ENCODE peak calls at places on chromosomes 11 and 22, in four cellular contexts. J, L, R and B are unnamed samples.
A peak's percentile ranks its signal among the peaks of the same experiment; 100 is the strongest.

GRCh38 chr11:69008774-69009440 is 4.1 kb downstream of the MRGPRF start:
- DNase-seq in R (peak; percentile 98), J (peak; percentile 97), L (peak; percentile 59), B (no peak)

GRCh38 chr22:40856513-40857308 is at the start of the genes ST13 and XPNPEP3:
- DNase-seq in L (peak; percentile 98), R (peak; percentile 88), J (peak; percentile 96), B (peak; percentile 98)

GRCh38 chr11:60905551-60906113 is 753 bp downstream of the PRPF19 start:
- DNase-seq in R (peak; percentile 69), J (no peak), L (no peak), B (no peak)

GRCh38 chr22:23285236-23285635 is 104.9 kb downstream of the BCR start:
- DNase-seq in R (no peak), L (no peak), J (no peak), B (no peak)

GRCh38 chr11:60658409-60658808 is 41.0 kb upstream of the MS4A8 start:
- DNase-seq in J (no peak), R (no peak), L (no peak), B (no peak)

GRCh38 chr11:131099013-131099412 is 182.7 kb upstream of the SNX19 start:
- DNase-seq in L (no peak), J (peak; percentile 20), R (peak; percentile 50), B (no peak)

GRCh38 chr22:27687984-27688545 is 113.5 kb downstream of the MN1 start:
- DNase-seq in R (no peak), L (no peak), J (no peak), B (no peak)

GRCh38 chr22:36423461-36424404 is 36.0 kb upstream of the MYH9 start:
- DNase-seq in R (peak; percentile 62), L (no peak), J (peak; percentile 51), B (no peak)

GRCh38 chr11:22920939-22921565 is 60.8 kb upstream of the CCDC179 start:
- DNase-seq in R (peak; percentile 30), L (no peak), J (peak; percentile 70), B (peak; percentile 42)

GRCh38 chr22:42553475-42554361 is at the start of gene SERHL2:
- DNase-seq in R (peak; percentile 48), J (peak; percentile 60), L (peak; percentile 87), B (peak; percentile 96)

GRCh38 chr11:118898400-118899295 is 15.0 kb downstream of the CXCR5 start:
- DNase-seq in R (no peak), J (no peak), L (no peak), B (no peak)

GRCh38 chr11:69744435-69744834 is 30.7 kb downstream of the FGF4 start:
- DNase-seq in R (peak; percentile 78), J (peak; percentile 70), L (no peak), B (no peak)

GRCh38 chr11:124274000-124274399 is 17.8 kb downstream of the OR8G5 start:
- DNase-seq in L (no peak), J (no peak), R (no peak), B (no peak)

GRCh38 chr11:100769165-100769564 is 82.1 kb downstream of the ARHGAP42 start:
- DNase-seq in J (no peak), L (no peak), R (no peak), B (peak; percentile 44)

GRCh38 chr11:41848349-41848748 is 388.9 kb upstream of the LRRC4C start:
- DNase-seq in L (no peak), R (no peak), J (no peak), B (no peak)

GRCh38 chr11:125777309-125777708 is 1.3 kb downstream of the PATE2 start:
- DNase-seq in L (no peak), J (peak; percentile 4), R (peak; percentile 74), B (no peak)

GRCh38 chr11:62054484-62055121 is 69.2 kb upstream of the INCENP start:
- DNase-seq in J (no peak), R (no peak), L (peak; percentile 40), B (peak; percentile 33)

GRCh38 chr11:69431893-69432738 is 49.3 kb upstream of the LINC01488 start:
- DNase-seq in L (no peak), R (no peak), J (no peak), B (no peak)

GRCh38 chr11:128946646-128947045 is 4.0 kb upstream of the TP53AIP1 start:
- DNase-seq in R (no peak), L (no peak), J (no peak), B (no peak)

GRCh38 chr11:4211991-4212390 is 117.4 kb downstream of the RRM1 start:
- DNase-seq in L (no peak), R (no peak), J (no peak), B (no peak)

GRCh38 chr11:118305726-118306125 is 1.2 kb downstream of the CD3E start:
- DNase-seq in L (no peak), R (no peak), J (no peak), B (no peak)

GRCh38 chr11:119052163-119052814 is 4.7 kb downstream of the HYOU1 start:
- DNase-seq in L (no peak), R (no peak), J (no peak), B (no peak)

GRCh38 chr22:30277547-30278344 is 11.1 kb upstream of the OSM start:
- DNase-seq in R (peak; percentile 74), J (peak; percentile 49), L (no peak), B (no peak)

GRCh38 chr11:47478651-47479329 is 29.9 kb upstream of the RAPSN start:
- DNase-seq in L (no peak), R (no peak), J (no peak), B (no peak)

GRCh38 chr11:47480762-47481161 is 31.8 kb upstream of the RAPSN start:
- DNase-seq in R (no peak), L (no peak), J (no peak), B (no peak)

DNA sequence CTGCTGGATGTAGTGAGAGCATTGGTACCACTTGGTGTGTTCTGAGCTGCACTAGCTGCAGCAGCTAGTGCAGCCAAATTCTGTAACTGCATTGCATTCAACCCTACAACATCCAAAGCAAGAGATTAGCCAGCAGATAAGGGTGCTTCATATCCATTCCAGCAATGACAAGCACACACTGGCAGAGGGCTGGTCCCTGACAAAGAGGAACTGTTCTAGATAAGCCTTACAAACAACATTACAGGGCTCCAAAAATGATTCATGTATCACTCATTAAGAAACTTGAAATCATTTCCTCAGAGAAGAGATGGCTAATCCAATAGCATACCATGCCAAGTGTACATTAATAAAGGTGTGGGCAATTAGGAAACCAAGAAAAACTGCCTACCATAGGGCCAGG is 28.4 kb upstream of the RAPSN start:
- DNase-seq in R (peak; percentile 62), J (peak; percentile 77), L (no peak), B (no peak)
- H3K4me3 ChIP-seq in R (no peak overlapping the region), J (no peak overlapping the region), L (no peak overlapping the region), B (no peak overlapping the region)

GRCh38 chr11:96760815-96761214 is 371.0 kb downstream of the JRKL start:
- DNase-seq in J (no peak), L (no peak), R (no peak), B (no peak)

GRCh38 chr11:96760306-96760705 is 370.5 kb downstream of the JRKL start:
- DNase-seq in J (no peak), L (no peak), R (no peak), B (no peak)

GRCh38 chr11:96761451-96761850 is 371.6 kb downstream of the JRKL start:
- DNase-seq in R (no peak), L (no peak), J (no peak), B (no peak)

GRCh38 chr11:96758957-96759356 is 369.1 kb downstream of the JRKL start:
- DNase-seq in L (no peak), J (no peak), R (no peak), B (no peak)

DNA sequence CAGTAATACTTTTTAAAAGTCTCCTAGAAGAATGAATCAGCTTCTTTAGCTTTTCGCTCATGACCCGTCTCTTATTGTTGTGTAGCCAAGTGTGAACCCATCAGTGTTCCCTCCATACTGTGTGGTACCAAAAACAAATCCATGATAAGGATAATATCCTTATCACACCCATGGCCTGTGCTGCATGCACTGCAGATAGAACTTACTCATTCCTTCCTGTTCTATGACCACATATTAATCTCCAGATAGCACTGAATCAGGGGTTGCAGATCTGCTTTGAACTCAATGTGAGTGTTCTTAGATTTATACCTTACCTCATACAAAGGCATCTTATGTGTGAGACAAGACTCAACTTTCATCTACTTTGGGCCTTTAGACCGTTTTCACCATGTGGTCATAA is 373.4 kb downstream of the JRKL start:
- DNase-seq in R (peak; percentile 10), L (no peak), J (peak; percentile 20), B (no peak)
- H3K27ac ChIP-seq in R (no peak overlapping the region), L (no peak overlapping the region), J (no peak overlapping the region), B (no peak overlapping the region)

GRCh38 chr11:28123151-28123571 is 15.0 kb downstream of the METTL15 start:
- DNase-seq in R (peak; percentile 83), L (no peak), J (no peak), B (no peak)
- H3K4me3 ChIP-seq in R (no peak overlapping the region), L (no peak overlapping the region), J (no peak overlapping the region), B (no peak overlapping the region)

DNA sequence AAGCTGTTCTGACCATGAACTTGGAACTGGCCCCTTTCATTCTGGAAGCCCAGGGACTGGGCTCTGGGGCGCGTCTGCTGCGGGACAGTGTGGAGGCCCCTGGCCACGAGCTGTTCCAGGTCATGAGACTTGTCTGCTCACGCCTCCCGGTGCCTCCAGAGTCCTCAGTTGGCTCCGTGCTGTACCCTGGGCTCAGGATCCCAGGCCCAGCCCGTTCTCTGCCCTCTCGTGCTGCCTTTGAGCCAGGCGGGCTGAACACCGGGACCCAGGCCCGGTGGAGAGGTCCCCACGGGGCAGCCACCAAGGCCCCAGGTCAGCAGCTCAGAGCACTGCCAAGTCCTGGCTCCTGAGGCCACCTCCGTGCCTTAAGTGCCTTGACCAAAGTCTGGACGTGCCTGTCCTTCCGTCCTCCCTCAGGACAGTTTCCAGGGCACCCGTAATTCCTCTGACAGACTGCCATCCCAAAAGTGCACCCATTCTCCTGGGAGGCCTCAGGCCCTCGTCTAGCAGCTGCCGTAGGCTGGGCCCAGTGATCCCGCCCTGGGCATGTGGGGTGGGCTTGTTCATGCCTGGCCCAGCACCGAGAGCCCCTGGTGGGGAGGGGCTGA is 36.3 kb upstream of the PPARA start:
- DNase-seq in J (no peak), L (peak; percentile 83), R (no peak), B (no peak)
- H3K27ac ChIP-seq in J (no peak overlapping the region), L (peak overlapping the region; percentile 84), R (no peak overlapping the region), B (no peak overlapping the region)

DNA sequence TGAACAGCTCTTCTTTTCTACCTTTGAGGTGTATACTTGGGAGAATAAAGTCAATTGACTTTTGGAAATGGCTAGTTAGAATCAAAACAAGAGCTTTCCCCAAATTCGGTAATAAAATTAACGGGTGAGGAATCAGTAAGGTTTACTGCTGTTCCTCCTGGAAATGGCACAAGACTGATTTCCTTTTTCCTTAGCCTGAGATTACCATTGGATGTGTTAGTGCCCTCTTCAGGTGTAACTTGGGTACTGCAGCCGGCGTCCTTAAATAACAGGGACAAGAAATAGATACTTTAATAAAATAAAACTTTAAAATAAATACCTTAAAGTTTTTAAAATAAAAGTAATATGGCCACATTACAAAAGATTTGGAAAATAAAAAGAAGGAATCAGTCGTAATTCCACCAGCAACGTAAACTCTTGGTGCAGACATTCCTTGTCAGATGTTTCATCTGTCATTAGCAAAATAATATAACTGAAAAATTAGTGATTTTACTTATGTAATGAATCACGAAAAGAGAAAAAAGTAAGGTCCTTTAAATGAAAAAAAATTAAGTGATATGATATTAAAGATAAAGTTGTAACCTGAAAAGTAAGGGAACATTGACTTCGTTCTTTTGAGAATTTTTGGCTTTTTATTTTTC is 29.7 kb downstream of the ZFTA start:
- DNase-seq in J (peak; percentile 79), L (peak; percentile 61), R (peak; percentile 52), B (peak; percentile 59)
- H3K4me3 ChIP-seq in J (no peak overlapping the region), L (no peak overlapping the region), R (no peak overlapping the region), B (no peak overlapping the region)